ENCODE peak calls at places on chromosomes 5 and 9, in ten cellular contexts. Z is CD8-positive, alpha-beta T cell; D is activated CD8-positive, alpha-beta memory T cell treated with anti-CD3 and anti-CD28 coated beads for 48 hours; R is GM13976; J is non-pigmented ciliary epithelial cell; W is NCI-H1092 treated with DMSO at 0.1 percent for 48 hours; P is RWPE1; I is CD4-positive, alpha-beta memory T cell; F is anterior cingulate cortex; N is left ventricle myocardium inferior. B is an unnamed sample.

GRCh38 chr9:96417610-96418073 is 528 bp downstream of the ZNF367 start:
- DNase-seq in Z (peak), F (no peak), J (no peak), D (no peak), W (no peak), P (no peak), R (no peak), N (peak), I (no peak), B (no peak)

GRCh38 chr9:36092509-36093215 is 43.9 kb upstream of the GLIPR2 start:
- DNase-seq in D (no peak), Z (peak), P (no peak), I (peak), R (peak), J (no peak), F (no peak), N (no peak), W (no peak), B (no peak)

GRCh38 chr5:124743534-124744169 is 2.8 kb downstream of the ZNF608 start:
- DNase-seq in N (no peak), W (peak), D (no peak), J (no peak), Z (no peak), I (no peak), F (peak), P (no peak), R (no peak), B (no peak)

GRCh38 chr5:136722581-136722980 is 357.2 kb upstream of the TRPC7 start:
- DNase-seq in Z (no peak), J (no peak), N (no peak), F (no peak), W (no peak), I (no peak), P (no peak), D (no peak), R (no peak), B (no peak)

GRCh38 chr5:167730121-167730520 is 561.3 kb upstream of the WWC1 start:
- DNase-seq in J (peak), N (no peak), Z (no peak), D (no peak), R (no peak), W (no peak), F (no peak), P (peak), I (no peak), B (no peak)

GRCh38 chr5:175663191-175664184 is 5.6 kb downstream of the HRH2 start:
- DNase-seq in D (no peak), J (no peak), R (no peak), N (peak), F (no peak), P (no peak), I (no peak), Z (no peak), W (no peak), B (no peak)

GRCh38 chr5:34599471-34600117 is 56.5 kb upstream of the RAI14 start:
- DNase-seq in D (no peak), N (no peak), J (no peak), R (no peak), F (no peak), I (no peak), Z (no peak), W (no peak), P (no peak), B (no peak)

GRCh38 chr5:1788200-1788599 is 11.4 kb downstream of the MRPL36 start:
- DNase-seq in W (no peak), F (no peak), D (no peak), R (no peak), Z (no peak), J (no peak), I (no peak), P (no peak), N (no peak), B (no peak)

GRCh38 chr9:88990721-88991065 is 575 bp upstream of the S1PR3 start:
- DNase-seq in Z (no peak), F (no peak), I (no peak), J (no peak), N (no peak), R (no peak), W (no peak), D (no peak), P (no peak), B (no peak)

GRCh38 chr9:129669946-129670345 is 4.5 kb downstream of the PRRX2 start:
- DNase-seq in J (no peak), D (no peak), I (no peak), F (no peak), Z (no peak), W (no peak), N (no peak), R (no peak), P (no peak), B (no peak)

B was measured in omental fat pad.